ENCODE peak calls at places on chromosomes 6 and 20, in six cellular contexts. Q, E, L, T, O and I are unnamed samples.

GRCh38 chr6:128438311-128438916 is 82.0 kb downstream of the PTPRK start:
- DNase-seq in Q (no peak), E (no peak), L (no peak), T (no peak), O (no peak), I (no peak)

GRCh38 chr6:3276174-3277167 is 17.7 kb downstream of the PSMG4 start:
- DNase-seq in Q (no peak), E (no peak), L (no peak), T (no peak), O (no peak), I (no peak)

GRCh38 chr6:157272866-157273755 is 50.2 kb downstream of the TMEM242 start:
- DNase-seq in Q (no peak), E (no peak), L (no peak), T (no peak), O (no peak), I (no peak)

GRCh38 chr6:5094327-5094726 is 9.2 kb downstream of the PPP1R3G start:
- DNase-seq in Q (no peak), E (no peak), L (peak; percentile 98), T (no peak), O (no peak), I (peak; percentile 91)

GRCh38 chr6:117956386-117956785 is 49.3 kb downstream of the SLC35F1 start:
- DNase-seq in Q (peak; percentile 50), E (no peak), L (no peak), T (no peak), O (no peak), I (no peak)

GRCh38 chr6:3808189-3808588 is 41.0 kb upstream of the FAM50B start:
- DNase-seq in Q (no peak), E (no peak), L (no peak), T (no peak), O (no peak), I (no peak)

GRCh38 chr6:32689531-32690505 is 23.4 kb upstream of the HLA-DQB1 start:
- DNase-seq in Q (no peak), E (no peak), L (no peak), T (no peak), O (no peak), I (no peak)

GRCh38 chr6:120951258-120951657 is 383.0 kb downstream of the TBC1D32 start:
- DNase-seq in Q (no peak), E (no peak), L (no peak), T (no peak), O (no peak), I (no peak)

GRCh38 chr20:38426006-38426405 is 9.1 kb downstream of the SNHG17 start:
- DNase-seq in Q (no peak), E (no peak), L (peak; percentile 95), T (peak; percentile 22), O (peak; percentile 37), I (peak; percentile 66)

GRCh38 chr6:30615958-30616810 is 859 bp downstream of the PPP1R10 start:
- DNase-seq in Q (peak; percentile 20), E (peak; percentile 24), L (no peak), T (no peak), O (peak; percentile 37), I (no peak)

GRCh38 chr6:2507016-2507415 is 243.7 kb downstream of the MYLK4 start:
- DNase-seq in Q (no peak), E (no peak), L (no peak), T (no peak), O (no peak), I (no peak)

DNA sequence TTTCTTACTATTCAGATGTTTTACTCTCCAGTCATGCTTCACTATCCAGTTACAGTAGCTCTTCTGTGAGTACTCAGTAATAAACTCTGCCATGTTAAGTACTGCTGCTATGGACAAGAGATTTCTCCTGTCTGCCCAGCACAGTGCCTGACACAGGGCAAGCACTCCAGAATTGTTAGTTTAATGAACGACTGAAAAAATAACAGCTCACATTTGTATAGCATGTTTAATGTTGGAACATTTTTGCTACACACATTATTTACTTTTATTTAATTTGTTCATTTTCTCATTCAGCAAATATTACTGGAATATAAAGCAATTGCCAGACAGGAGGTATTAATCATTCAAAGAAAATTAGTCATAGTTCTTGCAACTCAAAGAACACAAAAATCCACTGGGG is 142.6 kb upstream of the HMGN3 start:
- DNase-seq in Q (no peak), E (no peak), L (no peak), T (no peak), O (no peak), I (no peak)
- TF ChIP-seq CTCF in Q (no peak), E (no peak), L (no peak), T (no peak), O (no peak), I (no peak)

GRCh38 chr20:33899106-33899505 is 88.0 kb downstream of the CHMP4B start:
- DNase-seq in Q (no peak), E (no peak), L (no peak), T (no peak), O (no peak), I (no peak)

GRCh38 chr20:33894798-33895197 is 83.7 kb downstream of the CHMP4B start:
- DNase-seq in Q (no peak), E (no peak), L (no peak), T (no peak), O (no peak), I (no peak)

GRCh38 chr20:33900515-33901131 is 89.5 kb downstream of the CHMP4B start:
- DNase-seq in Q (no peak), E (no peak), L (no peak), T (no peak), O (no peak), I (no peak)

GRCh38 chr20:33896509-33896908 is 85.4 kb downstream of the CHMP4B start:
- DNase-seq in Q (no peak), E (no peak), L (peak; percentile 70), T (no peak), O (no peak), I (no peak)

GRCh38 chr20:33897313-33897912 is 86.3 kb downstream of the CHMP4B start:
- DNase-seq in Q (peak; percentile 32), E (peak; percentile 58), L (no peak), T (no peak), O (no peak), I (no peak)
- TF ChIP-seq CTCF in Q (peak; percentile 50), E (peak; percentile 56), L (no peak), T (peak; percentile 7), O (no peak), I (no peak)

GRCh38 chr6:35729722-35730121 is 7.1 kb upstream of the ARMC12 start:
- DNase-seq in Q (no peak), E (no peak), L (no peak), T (no peak), O (no peak), I (no peak)

GRCh38 chr6:35729349-35729678 is 7.5 kb upstream of the ARMC12 start:
- DNase-seq in Q (no peak), E (no peak), L (no peak), T (no peak), O (no peak), I (no peak)

GRCh38 chr6:35727935-35728662 is 8.7 kb upstream of the ARMC12 start:
- DNase-seq in Q (peak; percentile 44), E (peak; percentile 77), L (peak; percentile 94), T (peak; percentile 96), O (peak; percentile 96), I (peak; percentile 56)

GRCh38 chr6:35727206-35727934 is 9.5 kb upstream of the ARMC12 start:
- DNase-seq in Q (peak; percentile 44), E (peak; percentile 55), L (peak; percentile 60), T (peak; percentile 94), O (peak; percentile 93), I (no peak)

DNA sequence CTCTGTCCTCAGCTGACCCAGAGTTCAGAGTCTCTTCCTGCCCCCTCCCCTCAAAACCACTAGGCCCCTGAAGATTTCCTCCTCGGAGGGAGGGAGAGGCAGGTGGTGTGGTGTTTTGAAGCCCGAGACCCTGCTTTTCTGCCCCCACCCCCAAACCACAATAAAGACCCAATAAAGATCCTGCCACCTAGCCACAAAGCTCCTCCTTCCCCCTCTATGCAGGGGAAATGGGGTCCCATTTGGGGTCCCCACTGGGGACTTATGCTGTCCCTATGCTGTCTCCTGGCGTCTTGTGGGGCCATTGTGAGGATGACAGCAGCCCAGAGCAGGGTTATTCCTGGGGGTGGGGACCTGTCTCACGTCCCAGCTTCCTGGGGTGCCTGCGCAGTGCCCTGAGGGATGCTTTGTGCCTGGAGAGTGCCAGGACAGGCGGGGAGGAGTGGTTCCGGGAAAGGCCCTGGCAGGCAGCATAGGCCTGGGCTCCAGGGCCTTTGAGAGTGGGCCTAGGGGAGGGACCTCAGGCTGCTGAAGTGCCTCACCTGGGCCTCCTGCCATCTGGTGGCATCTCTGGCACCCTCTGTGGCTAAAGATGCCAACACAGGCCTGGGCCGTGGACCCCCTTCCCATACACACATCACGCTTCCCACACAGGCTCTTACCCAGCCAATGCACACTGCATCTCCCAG is 8.0 kb upstream of the ARMC12 start:
- DNase-seq in Q (no peak), E (peak; percentile 25), L (no peak), T (peak; percentile 79), O (no peak), I (no peak)
- TF ChIP-seq CTCF in Q (no peak), E (no peak), L (no peak), T (no peak), O (no peak), I (no peak)

GRCh38 chr6:124901105-124901504 is 61.1 kb upstream of the RNF217 start:
- DNase-seq in Q (no peak), E (no peak), L (peak; percentile 5), T (no peak), O (no peak), I (no peak)
- TF ChIP-seq CTCF in Q (no peak), E (no peak), L (no peak), T (no peak), O (no peak), I (no peak)